ENCODE peak calls at places on chromosomes 1 and 21, in ten cellular contexts. R, M, V, T, I, X, U, Q, W and E are unnamed samples.

GRCh38 chr1:221878134-221878533 is 136.2 kb upstream of the DUSP10 start:
- DNase-seq in R (no peak), M (no peak), V (no peak), T (no peak), I (no peak), X (no peak), U (no peak), Q (no peak), W (no peak), E (no peak)

GRCh38 chr1:24892188-24893153 is 37.6 kb downstream of the RUNX3 start:
- DNase-seq in R (no peak), M (no peak), V (no peak), T (no peak), I (no peak), X (no peak), U (no peak), Q (no peak), W (no peak), E (no peak)

GRCh38 chr1:40179496-40180089 is 18.4 kb downstream of the RLF start:
- DNase-seq in R (no peak), M (no peak), V (no peak), T (no peak), I (no peak), X (no peak), U (no peak), Q (no peak), W (no peak), E (no peak)

GRCh38 chr21:37503848-37504467 is 137.4 kb downstream of the DYRK1A start:
- DNase-seq in R (no peak), M (no peak), V (no peak), T (no peak), I (no peak), X (no peak), U (peak), Q (no peak), W (peak), E (peak)

GRCh38 chr21:44779417-44780139 is 22.0 kb downstream of the UBE2G2 start:
- DNase-seq in R (no peak), M (no peak), V (no peak), T (no peak), I (no peak), X (no peak), U (no peak), Q (no peak), W (no peak), E (no peak)

GRCh38 chr1:226957714-226958113 is 17.6 kb downstream of the COQ8A start:
- DNase-seq in R (no peak), M (no peak), V (no peak), T (no peak), I (no peak), X (no peak), U (no peak), Q (no peak), W (no peak), E (no peak)

GRCh38 chr1:25569599-25570458 is 26.4 kb downstream of the LDLRAP1 start:
- DNase-seq in R (no peak), M (no peak), V (no peak), T (no peak), I (no peak), X (no peak), U (no peak), Q (no peak), W (no peak), E (no peak)

GRCh38 chr1:163120372-163120771 is 51.2 kb downstream of the RGS4 start:
- DNase-seq in R (peak), M (no peak), V (no peak), T (no peak), I (no peak), X (no peak), U (no peak), Q (no peak), W (no peak), E (no peak)

GRCh38 chr21:17491716-17492414 is 21.0 kb upstream of the CXADR start:
- DNase-seq in R (no peak), M (no peak), V (no peak), T (peak), I (no peak), X (peak), U (peak), Q (no peak), W (peak), E (peak)

GRCh38 chr1:162133566-162133965 is 64.1 kb downstream of the NOS1AP start:
- DNase-seq in R (no peak), M (no peak), V (no peak), T (no peak), I (no peak), X (no peak), U (no peak), Q (no peak), W (peak), E (no peak)

GRCh38 chr21:33976082-33976979 is 60.7 kb upstream of the ATP5PO start:
- DNase-seq in R (no peak), M (no peak), V (no peak), T (peak), I (no peak), X (no peak), U (peak), Q (no peak), W (peak), E (peak)

GRCh38 chr1:147073062-147073432 is 99.2 kb downstream of the PRKAB2 start:
- DNase-seq in R (no peak), M (no peak), V (no peak), T (no peak), I (no peak), X (no peak), U (no peak), Q (no peak), W (no peak), E (no peak)

GRCh38 chr1:30372792-30373433 is 350.5 kb downstream of the MATN1 start:
- DNase-seq in R (no peak), M (no peak), V (no peak), T (no peak), I (no peak), X (no peak), U (no peak), Q (no peak), W (no peak), E (no peak)

GRCh38 chr1:94326329-94326728 is 88.9 kb upstream of the ARHGAP29 start:
- DNase-seq in R (no peak), M (no peak), V (no peak), T (no peak), I (no peak), X (no peak), U (no peak), Q (no peak), W (peak), E (no peak)

GRCh38 chr1:12102066-12102465 is 39.0 kb downstream of the TNFRSF8 start:
- DNase-seq in R (no peak), M (no peak), V (no peak), T (no peak), I (no peak), X (no peak), U (no peak), Q (peak), W (no peak), E (no peak)

GRCh38 chr1:36966242-36966641 is 68.1 kb downstream of the GRIK3 start:
- DNase-seq in R (no peak), M (no peak), V (peak), T (no peak), I (no peak), X (no peak), U (no peak), Q (no peak), W (peak), E (no peak)

GRCh38 chr21:38903578-38904193 is 98.0 kb downstream of the ETS2 start:
- DNase-seq in R (no peak), M (no peak), V (no peak), T (no peak), I (peak), X (no peak), U (no peak), Q (no peak), W (no peak), E (no peak)

GRCh38 chr1:53681647-53682368 is 57.2 kb downstream of the GLIS1 start:
- DNase-seq in R (peak), M (no peak), V (peak), T (peak), I (peak), X (peak), U (no peak), Q (no peak), W (peak), E (no peak)

GRCh38 chr1:199221371-199222150 is 582.7 kb downstream of the PTPRC start:
- DNase-seq in R (no peak), M (no peak), V (no peak), T (no peak), I (no peak), X (no peak), U (no peak), Q (peak), W (no peak), E (no peak)

GRCh38 chr1:55870076-55870475 is 654.9 kb upstream of the USP24 start:
- DNase-seq in R (no peak), M (no peak), V (no peak), T (no peak), I (no peak), X (no peak), U (no peak), Q (no peak), W (no peak), E (no peak)

GRCh38 chr1:173255214-173255813 is 48.2 kb upstream of the TNFSF4 start:
- DNase-seq in R (peak), M (no peak), V (no peak), T (peak), I (no peak), X (peak), U (peak), Q (no peak), W (peak), E (no peak)

GRCh38 chr1:208007938-208008342 is 97.0 kb upstream of the CD34 start:
- DNase-seq in R (no peak), M (no peak), V (no peak), T (peak), I (no peak), X (no peak), U (no peak), Q (no peak), W (peak), E (peak)

GRCh38 chr21:22444990-22445389 is 1446.8 kb downstream of the NCAM2 start:
- DNase-seq in R (no peak), M (no peak), V (no peak), T (no peak), I (no peak), X (no peak), U (no peak), Q (no peak), W (no peak), E (no peak)

GRCh38 chr1:14259191-14259757 is 339.2 kb upstream of the KAZN start:
- DNase-seq in R (no peak), M (peak), V (no peak), T (no peak), I (peak), X (no peak), U (no peak), Q (peak), W (no peak), E (no peak)

GRCh38 chr21:22965455-22966125 is 1967.4 kb downstream of the NCAM2 start:
- DNase-seq in R (no peak), M (no peak), V (no peak), T (no peak), I (no peak), X (no peak), U (no peak), Q (no peak), W (no peak), E (no peak)

GRCh38 chr1:178091986-178092745 is 1.7 kb upstream of the RASAL2 start:
- DNase-seq in R (no peak), M (no peak), V (no peak), T (no peak), I (no peak), X (no peak), U (no peak), Q (no peak), W (peak), E (no peak)

GRCh38 chr1:1793481-1794244 is 15.4 kb upstream of the NADK start:
- DNase-seq in R (no peak), M (no peak), V (no peak), T (no peak), I (no peak), X (no peak), U (no peak), Q (no peak), W (no peak), E (no peak)